ENCODE peak calls at places on chromosomes 2 and 18, in four cellular contexts. One of them, this sample, is unnamed.

GRCh38 chr2:173874003-173874898 is 90.9 kb downstream of the SP3 start:
- DNase-seq in MM.1S: no peak
- DNase-seq in endodermal cell: no peak
- DNase-seq in tibial artery: no peak
- DNase-seq in this sample: no peak

GRCh38 chr2:85248741-85249524 is 78.9 kb downstream of the TGOLN2 start:
- DNase-seq in MM.1S: no peak
- DNase-seq in endodermal cell: no peak
- DNase-seq in tibial artery: peak; percentile 74
- DNase-seq in this sample: peak; percentile 41

GRCh38 chr2:8888963-8889362 is 51.5 kb upstream of the KIDINS220 start:
- DNase-seq in MM.1S: no peak
- DNase-seq in endodermal cell: no peak
- DNase-seq in tibial artery: no peak
- DNase-seq in this sample: no peak

GRCh38 chr18:79503891-79504475 is 108.3 kb downstream of the NFATC1 start:
- DNase-seq in MM.1S: no peak
- DNase-seq in endodermal cell: peak; percentile 17
- DNase-seq in tibial artery: peak; percentile 11
- DNase-seq in this sample: peak; percentile 36

GRCh38 chr2:26757873-26758789 is 6.0 kb upstream of the SLC35F6 start:
- DNase-seq in MM.1S: no peak
- DNase-seq in endodermal cell: peak; percentile 88
- DNase-seq in tibial artery: peak; percentile 54
- DNase-seq in this sample: no peak

GRCh38 chr2:29130295-29130694 is 15.1 kb downstream of the CLIP4 start:
- DNase-seq in MM.1S: peak; percentile 56
- DNase-seq in endodermal cell: peak; percentile 55
- DNase-seq in tibial artery: no peak
- DNase-seq in this sample: no peak

GRCh38 chr2:52070665-52071064 is 1038.7 kb upstream of the NRXN1 start:
- DNase-seq in MM.1S: no peak
- DNase-seq in endodermal cell: no peak
- DNase-seq in tibial artery: no peak
- DNase-seq in this sample: no peak

GRCh38 chr18:24987933-24988840 is 363.8 kb downstream of the ZNF521 start:
- DNase-seq in MM.1S: no peak
- DNase-seq in endodermal cell: no peak
- DNase-seq in tibial artery: peak; percentile 32
- DNase-seq in this sample: no peak

GRCh38 chr2:180656455-180656847 is 324.0 kb upstream of the UBE2E3 start:
- DNase-seq in MM.1S: no peak
- DNase-seq in endodermal cell: peak; percentile 50
- DNase-seq in tibial artery: no peak
- DNase-seq in this sample: no peak

GRCh38 chr2:38430603-38431002 is 53.5 kb upstream of the ATL2 start:
- DNase-seq in MM.1S: no peak
- DNase-seq in endodermal cell: peak; percentile 69
- DNase-seq in tibial artery: no peak
- DNase-seq in this sample: no peak

GRCh38 chr2:111207892-111208291 is 87.2 kb downstream of the BCL2L11 start:
- DNase-seq in MM.1S: no peak
- DNase-seq in endodermal cell: no peak
- DNase-seq in tibial artery: no peak
- DNase-seq in this sample: no peak

GRCh38 chr2:30356061-30356460 is 91.0 kb upstream of the LCLAT1 start:
- DNase-seq in MM.1S: no peak
- DNase-seq in endodermal cell: no peak
- DNase-seq in tibial artery: no peak
- DNase-seq in this sample: no peak

GRCh38 chr2:149090706-149091105 is 52.2 kb downstream of the LYPD6B start:
- DNase-seq in MM.1S: no peak
- DNase-seq in endodermal cell: no peak
- DNase-seq in tibial artery: no peak
- DNase-seq in this sample: no peak

GRCh38 chr2:173713904-173714555 is 251.1 kb downstream of the SP3 start:
- DNase-seq in MM.1S: peak; percentile 43
- DNase-seq in endodermal cell: no peak
- DNase-seq in tibial artery: no peak
- DNase-seq in this sample: no peak

GRCh38 chr2:205687018-205687956 is 5.0 kb downstream of the NRP2 start:
- DNase-seq in MM.1S: no peak
- DNase-seq in endodermal cell: peak; percentile 61
- DNase-seq in tibial artery: no peak
- DNase-seq in this sample: no peak

GRCh38 chr2:120354935-120355845 is 9.3 kb downstream of the INHBB start:
- DNase-seq in MM.1S: no peak
- DNase-seq in endodermal cell: no peak
- DNase-seq in tibial artery: no peak
- DNase-seq in this sample: no peak

GRCh38 chr18:7020995-7021777 is 96.4 kb downstream of the LAMA1 start:
- DNase-seq in MM.1S: no peak
- DNase-seq in endodermal cell: peak; percentile 72
- DNase-seq in tibial artery: no peak
- DNase-seq in this sample: no peak

GRCh38 chr18:7025194-7025593 is 92.4 kb downstream of the LAMA1 start:
- DNase-seq in MM.1S: no peak
- DNase-seq in endodermal cell: no peak
- DNase-seq in tibial artery: no peak
- DNase-seq in this sample: no peak

GRCh38 chr18:7017013-7017412 is 100.6 kb downstream of the LAMA1 start:
- DNase-seq in MM.1S: no peak
- DNase-seq in endodermal cell: no peak
- DNase-seq in tibial artery: no peak
- DNase-seq in this sample: no peak

GRCh38 chr18:7023581-7023980 is 94.0 kb downstream of the LAMA1 start:
- DNase-seq in MM.1S: no peak
- DNase-seq in endodermal cell: no peak
- DNase-seq in tibial artery: no peak
- DNase-seq in this sample: no peak

GRCh38 chr18:7021994-7022840 is 95.4 kb downstream of the LAMA1 start:
- DNase-seq in MM.1S: peak; percentile 68
- DNase-seq in endodermal cell: no peak
- DNase-seq in tibial artery: no peak
- DNase-seq in this sample: no peak
- TF ChIP-seq CTCF in MM.1S: peak; percentile 70
- TF ChIP-seq CTCF in endodermal cell: peak; percentile 60
- TF ChIP-seq CTCF in tibial artery: no peak
- TF ChIP-seq CTCF in this sample: peak; percentile 8

GRCh38 chr2:236814558-236814957 is 244.9 kb downstream of the ACKR3 start:
- DNase-seq in MM.1S: no peak
- DNase-seq in endodermal cell: no peak
- DNase-seq in tibial artery: no peak
- DNase-seq in this sample: no peak

GRCh38 chr2:236816197-236817170 is 246.9 kb downstream of the ACKR3 start:
- DNase-seq in MM.1S: no peak
- DNase-seq in endodermal cell: no peak
- DNase-seq in tibial artery: no peak
- DNase-seq in this sample: no peak

GRCh38 chr2:236815746-236816145 is 246.1 kb downstream of the ACKR3 start:
- DNase-seq in MM.1S: no peak
- DNase-seq in endodermal cell: no peak
- DNase-seq in tibial artery: no peak
- DNase-seq in this sample: no peak

GRCh38 chr2:236811062-236811656 is 241.5 kb downstream of the ACKR3 start:
- DNase-seq in MM.1S: no peak
- DNase-seq in endodermal cell: no peak
- DNase-seq in tibial artery: no peak
- DNase-seq in this sample: no peak

GRCh38 chr2:236813806-236814205 is 244.2 kb downstream of the ACKR3 start:
- DNase-seq in MM.1S: no peak
- DNase-seq in endodermal cell: no peak
- DNase-seq in tibial artery: no peak
- DNase-seq in this sample: no peak
- H3K27ac ChIP-seq in MM.1S: no peak overlapping the region
- H3K27ac ChIP-seq in endodermal cell: no peak overlapping the region
- H3K27ac ChIP-seq in tibial artery: no peak overlapping the region
- H3K27ac ChIP-seq in this sample: no peak overlapping the region

GRCh38 chr2:210264282-210264681 is 39.0 kb upstream of the ACADL start:
- DNase-seq in MM.1S: no peak
- DNase-seq in endodermal cell: no peak
- DNase-seq in tibial artery: no peak
- DNase-seq in this sample: no peak

GRCh38 chr2:210261996-210262510 is 36.8 kb upstream of the ACADL start:
- DNase-seq in MM.1S: no peak
- DNase-seq in endodermal cell: no peak
- DNase-seq in tibial artery: no peak
- DNase-seq in this sample: no peak

GRCh38 chr2:210263841-210264240 is 38.6 kb upstream of the ACADL start:
- DNase-seq in MM.1S: no peak
- DNase-seq in endodermal cell: no peak
- DNase-seq in tibial artery: no peak
- DNase-seq in this sample: no peak

DNA sequence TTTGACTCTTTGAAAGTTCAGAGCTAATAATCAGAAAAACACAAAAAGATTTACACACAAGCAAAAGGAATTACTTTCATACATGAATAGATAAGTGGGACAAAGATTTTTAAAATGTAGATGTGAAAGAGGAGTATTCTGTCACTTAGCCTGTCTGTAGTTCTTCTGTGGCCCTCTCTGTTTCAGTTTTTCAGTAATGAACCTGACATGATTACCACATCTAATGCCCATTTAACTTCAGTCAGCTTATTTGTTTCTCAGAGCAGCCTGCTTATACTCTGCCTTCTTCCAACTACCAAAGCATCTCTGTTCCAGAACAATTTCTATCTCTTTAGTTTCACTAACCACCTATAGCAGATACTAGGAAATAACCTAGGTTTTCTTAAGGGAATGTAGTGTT is 34.4 kb upstream of the ACADL start:
- DNase-seq in MM.1S: no peak
- DNase-seq in endodermal cell: no peak
- DNase-seq in tibial artery: no peak
- DNase-seq in this sample: no peak
- TF ChIP-seq CTCF in MM.1S: no peak
- TF ChIP-seq CTCF in endodermal cell: no peak
- TF ChIP-seq CTCF in tibial artery: no peak
- TF ChIP-seq CTCF in this sample: no peak

DNA sequence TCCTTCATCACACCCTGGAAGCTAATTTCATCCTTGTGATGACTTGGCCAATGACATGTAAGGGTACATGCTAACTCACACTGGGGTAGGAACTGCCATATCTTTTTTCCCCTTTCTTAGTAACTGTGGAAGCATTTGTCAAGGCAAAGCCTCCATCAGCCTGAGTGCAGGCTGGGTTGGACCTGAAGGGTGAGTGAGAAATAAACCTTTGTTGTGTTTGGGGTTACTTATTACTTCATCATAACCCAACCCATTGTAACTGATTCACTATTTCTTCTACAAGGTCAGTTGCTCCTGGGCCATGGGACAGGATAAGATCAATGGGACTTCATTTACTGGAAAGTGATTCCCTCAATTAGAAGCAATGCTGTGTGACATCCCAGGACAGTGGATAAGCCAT is 108.4 kb downstream of the COL6A3 start:
- DNase-seq in MM.1S: no peak
- DNase-seq in endodermal cell: no peak
- DNase-seq in tibial artery: no peak
- DNase-seq in this sample: no peak
- H3K27ac ChIP-seq in MM.1S: no peak overlapping the region
- H3K27ac ChIP-seq in endodermal cell: no peak overlapping the region
- H3K27ac ChIP-seq in tibial artery: no peak overlapping the region
- H3K27ac ChIP-seq in this sample: no peak overlapping the region

GRCh38 chr18:12281861-12282260 is 26.2 kb upstream of the TUBB6 start:
- DNase-seq in MM.1S: no peak
- DNase-seq in endodermal cell: no peak
- DNase-seq in tibial artery: no peak
- DNase-seq in this sample: no peak

GRCh38 chr18:12279781-12280531 is 25.8 kb downstream of the CIDEA start:
- DNase-seq in MM.1S: no peak
- DNase-seq in endodermal cell: no peak
- DNase-seq in tibial artery: no peak
- DNase-seq in this sample: no peak

GRCh38 chr18:12278153-12278764 is 24.1 kb downstream of the CIDEA start:
- DNase-seq in MM.1S: peak; percentile 64
- DNase-seq in endodermal cell: peak; percentile 80
- DNase-seq in tibial artery: no peak
- DNase-seq in this sample: no peak

GRCh38 chr18:12276736-12277554 is 22.8 kb downstream of the CIDEA start:
- DNase-seq in MM.1S: no peak
- DNase-seq in endodermal cell: no peak
- DNase-seq in tibial artery: no peak
- DNase-seq in this sample: no peak

GRCh38 chr18:12278765-12279682 is 24.9 kb downstream of the CIDEA start:
- DNase-seq in MM.1S: no peak
- DNase-seq in endodermal cell: peak; percentile 94
- DNase-seq in tibial artery: peak; percentile 90
- DNase-seq in this sample: no peak
- TF ChIP-seq CTCF in MM.1S: no peak
- TF ChIP-seq CTCF in endodermal cell: peak; percentile 32
- TF ChIP-seq CTCF in tibial artery: peak; percentile 32
- TF ChIP-seq CTCF in this sample: no peak

GRCh38 chr2:20642026-20642971 is 8.6 kb downstream of the HS1BP3 start:
- DNase-seq in MM.1S: peak; percentile 72
- DNase-seq in endodermal cell: peak; percentile 95
- DNase-seq in tibial artery: peak; percentile 84
- DNase-seq in this sample: peak; percentile 95
- H3K27ac ChIP-seq in MM.1S: no peak overlapping the region
- H3K27ac ChIP-seq in endodermal cell: no peak overlapping the region
- H3K27ac ChIP-seq in tibial artery: peak overlapping the region; percentile 98
- H3K27ac ChIP-seq in this sample: no peak overlapping the region

DNA sequence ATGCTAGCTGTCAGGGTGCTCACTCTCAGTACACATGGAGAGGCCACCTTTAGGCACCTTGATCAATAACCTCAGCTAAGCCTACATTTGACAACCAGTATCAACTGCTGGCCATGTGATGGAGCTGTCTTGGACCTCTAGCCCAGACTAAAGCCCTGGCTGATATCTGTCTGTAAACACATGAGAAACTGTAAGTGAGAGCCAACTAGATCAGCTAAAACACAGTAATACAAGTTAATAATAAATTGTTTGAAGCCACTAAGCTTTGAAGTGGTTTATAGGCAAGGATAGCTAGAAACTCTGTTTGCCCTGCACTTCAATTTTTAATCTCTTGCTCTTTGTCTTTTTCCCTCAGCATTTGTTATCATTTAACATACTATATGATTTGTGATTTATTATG is 407.1 kb downstream of the SPAG16 start:
- DNase-seq in MM.1S: no peak
- DNase-seq in endodermal cell: no peak
- DNase-seq in tibial artery: no peak
- DNase-seq in this sample: no peak
- TF ChIP-seq CTCF in MM.1S: no peak
- TF ChIP-seq CTCF in endodermal cell: no peak
- TF ChIP-seq CTCF in tibial artery: no peak
- TF ChIP-seq CTCF in this sample: no peak